ENCODE peak calls at places on chromosomes 11 and 22, in six cellular contexts. P is C1 segment of cervical spinal cord; I is right lobe of liver; W is progenitor cell of endocrine pancreas; Z is stimulated activated CD4-positive, alpha-beta T cell treated with anti-CD3 and anti-CD28 coated beads, Interleukin-12 subunit alpha, Interleukin-12 subunit beta, amount 100 ng/mL, for 48 hours; S is uterus. L is an unnamed sample.

GRCh38 chr22:19708323-19709011 is 5.8 kb upstream of the SEPTIN5 start:
- DNase-seq in P (no peak), I (no peak), W (no peak), Z (no peak), S (no peak), L (peak)

GRCh38 chr11:46183819-46184218 is 62.6 kb upstream of the PHF21A start:
- DNase-seq in P (no peak), I (no peak), W (no peak), Z (no peak), S (no peak), L (no peak)

GRCh38 chr22:50698546-50698945 is 25.9 kb downstream of the SHANK3 start:
- DNase-seq in P (no peak), I (peak), W (no peak), Z (no peak), S (no peak), L (no peak)

GRCh38 chr11:43784301-43784700 is 96.3 kb upstream of the ALKBH3 start:
- DNase-seq in P (no peak), I (no peak), W (no peak), Z (no peak), S (no peak), L (no peak)

GRCh38 chr11:14411818-14412217 is 52.8 kb upstream of the RRAS2 start:
- DNase-seq in P (no peak), I (no peak), W (no peak), Z (no peak), S (no peak), L (peak)

GRCh38 chr11:77167791-77168190 is 39.7 kb downstream of the MYO7A start:
- DNase-seq in P (no peak), I (no peak), W (no peak), Z (no peak), S (no peak), L (no peak)

GRCh38 chr22:43829448-43829821 is 17.3 kb upstream of the EFCAB6 start:
- DNase-seq in P (no peak), I (no peak), W (no peak), Z (no peak), S (no peak), L (no peak)

GRCh38 chr22:19931514-19931913 is 10.1 kb upstream of the COMT start:
- DNase-seq in P (no peak), I (peak), W (no peak), Z (no peak), S (no peak), L (no peak)

GRCh38 chr22:32538516-32538915 is 63.9 kb downstream of the FBXO7 start:
- DNase-seq in P (no peak), I (no peak), W (no peak), Z (no peak), S (no peak), L (no peak)

GRCh38 chr11:117441146-117441975 is 113.7 kb downstream of the CEP164 start:
- DNase-seq in P (no peak), I (no peak), W (no peak), Z (no peak), S (no peak), L (no peak)

GRCh38 chr11:3052109-3052479 is 5.1 kb downstream of the CARS1 start:
- DNase-seq in P (no peak), I (no peak), W (no peak), Z (no peak), S (no peak), L (no peak)

GRCh38 chr11:64900263-64900678 is 16.7 kb downstream of the ATG2A start:
- DNase-seq in P (no peak), I (no peak), W (no peak), Z (peak), S (no peak), L (no peak)

GRCh38 chr11:11265994-11266606 is 87.0 kb downstream of the CSNK2A3 start:
- DNase-seq in P (peak), I (no peak), W (peak), Z (peak), S (no peak), L (peak)

GRCh38 chr11:113304916-113305315 is 9.5 kb upstream of the TTC12 start:
- DNase-seq in P (no peak), I (no peak), W (no peak), Z (no peak), S (no peak), L (no peak)

GRCh38 chr11:64834723-64835615 is 9.5 kb downstream of the CDC42BPG start:
- DNase-seq in P (no peak), I (no peak), W (no peak), Z (no peak), S (no peak), L (no peak)